ENCODE peak calls at places on chromosomes 5 and 9, in seven cellular contexts. Q, R, S, C, A, J and B are unnamed samples.

GRCh38 chr9:23539311-23539710 is 286.7 kb downstream of the ELAVL2 start:
- DNase-seq in S (no peak), Q (no peak), J (no peak), C (no peak), A (no peak), R (no peak), B (no peak)

GRCh38 chr5:60675286-60675685 is 24.7 kb downstream of the DEPDC1B start:
- DNase-seq in R (no peak), J (no peak), A (no peak), C (no peak), S (no peak), Q (no peak), B (no peak)

GRCh38 chr5:131747180-131748105 is 49.4 kb downstream of the FNIP1 start:
- DNase-seq in R (no peak), J (no peak), S (no peak), C (no peak), A (no peak), Q (no peak), B (no peak)

GRCh38 chr5:159231167-159231566 is 21.8 kb upstream of the RNF145 start:
- DNase-seq in C (no peak), R (no peak), Q (no peak), J (no peak), A (no peak), S (no peak), B (no peak)

GRCh38 chr5:10634056-10634455 is 70.2 kb downstream of the ANKRD33B start:
- DNase-seq in J (no peak), A (no peak), Q (no peak), R (no peak), C (no peak), S (no peak), B (no peak)

GRCh38 chr5:97538916-97539315 is 355.9 kb upstream of the RIOK2 start:
- DNase-seq in S (no peak), C (no peak), R (no peak), J (no peak), A (no peak), Q (no peak), B (no peak)

GRCh38 chr5:119361723-119362122 is 5.9 kb downstream of the TNFAIP8 start:
- DNase-seq in R (no peak), Q (no peak), A (no peak), S (no peak), C (no peak), J (no peak), B (no peak)

GRCh38 chr9:129208191-129209091 is 30.4 kb upstream of the IER5L start:
- DNase-seq in J (no peak), C (peak), R (no peak), A (no peak), Q (no peak), S (no peak), B (no peak)

GRCh38 chr9:114666841-114667240 is 9.2 kb upstream of the TEX53 start:
- DNase-seq in J (no peak), R (no peak), A (no peak), Q (no peak), C (no peak), S (no peak), B (no peak)

GRCh38 chr5:78533356-78533755 is 115.2 kb downstream of the LHFPL2 start:
- DNase-seq in J (no peak), R (no peak), S (no peak), C (no peak), Q (no peak), A (no peak), B (peak)

GRCh38 chr9:77588319-77588937 is 59.7 kb downstream of the GNA14 start:
- DNase-seq in S (no peak), Q (no peak), R (no peak), C (peak), J (no peak), A (no peak), B (no peak)

GRCh38 chr9:127176631-127177030 is 54.2 kb upstream of the ANGPTL2 start:
- DNase-seq in C (no peak), Q (no peak), R (no peak), J (no peak), A (no peak), S (peak), B (no peak)